ENCODE peak calls at places on chromosomes 6 and 20, in five cellular contexts. T, W, F, D and U are unnamed samples. For H3K4me1, the result is how much of the 10 kb centered on the place peaks cover.

GRCh38 chr6:79538481-79538971 is 1.3 kb upstream of the LCA5 start:
- DNase-seq in T (peak), W (no peak), F (no peak), D (no peak), U (no peak)

GRCh38 chr20:9966966-9967365 is 67.8 kb upstream of the ANKEF1 start:
- DNase-seq in T (peak), W (no peak), F (no peak), D (no peak), U (peak)

GRCh38 chr6:83962592-83962991 is 71.0 kb upstream of the MRAP2 start:
- DNase-seq in T (peak), W (no peak), F (peak), D (no peak), U (no peak)

GRCh38 chr6:63899550-63899949 is 263.9 kb downstream of the PHF3 start:
- DNase-seq in T (no peak), W (no peak), F (no peak), D (no peak), U (no peak)

GRCh38 chr20:5056801-5057599 is 55.7 kb upstream of the SLC23A2 start:
- DNase-seq in T (peak), W (peak), F (peak), D (peak), U (peak)

GRCh38 chr20:49323622-49324238 is 45.9 kb upstream of the ZNFX1 start:
- DNase-seq in T (peak), W (peak), F (no peak), D (no peak), U (peak)

GRCh38 chr6:14216931-14217684 is 99.5 kb downstream of the CD83 start:
- DNase-seq in T (no peak), W (no peak), F (no peak), D (no peak), U (no peak)

GRCh38 chr6:112429226-112429625 is 82.1 kb downstream of the RFPL4B start:
- DNase-seq in T (peak), W (no peak), F (no peak), D (no peak), U (no peak)

GRCh38 chr20:56443654-56444540 is 24.5 kb upstream of the RTF2 start:
- DNase-seq in T (no peak), W (no peak), F (no peak), D (no peak), U (peak)

GRCh38 chr6:134746125-134746524 is 203.8 kb downstream of the ALDH8A1 start:
- DNase-seq in T (no peak), W (peak), F (no peak), D (no peak), U (no peak)

GRCh38 chr20:38445901-38446425 is 10.8 kb upstream of the SNHG17 start:
- DNase-seq in T (no peak), W (no peak), F (no peak), D (no peak), U (no peak)

GRCh38 chr6:162960674-162961457 is 233.1 kb downstream of the PACRG start:
- DNase-seq in T (no peak), W (no peak), F (no peak), D (no peak), U (no peak)

GRCh38 chr6:30071081-30071818 is 4.3 kb downstream of the PPP1R11 start:
- DNase-seq in T (no peak), W (no peak), F (no peak), D (peak), U (no peak)

GRCh38 chr6:37283268-37283667 is 25.3 kb upstream of the TMEM217 start:
- DNase-seq in T (no peak), W (no peak), F (no peak), D (no peak), U (no peak)

GRCh38 chr6:390914-391558 is 516 bp upstream of the IRF4 start:
- DNase-seq in T (no peak), W (no peak), F (no peak), D (peak), U (no peak)

GRCh38 chr20:5592165-5592564 is 158.0 kb upstream of the SHLD1 start:
- DNase-seq in T (no peak), W (no peak), F (no peak), D (no peak), U (no peak)

GRCh38 chr6:166627875-166628849 is 1.1 kb upstream of the RPS6KA2 start:
- DNase-seq in T (peak), W (no peak), F (no peak), D (peak), U (peak)

GRCh38 chr6:148559848-148560433 is 186.9 kb upstream of the UST start:
- DNase-seq in T (peak), W (peak), F (no peak), D (peak), U (peak)

GRCh38 chr6:35181933-35182612 is 31.7 kb upstream of the SCUBE3 start:
- DNase-seq in T (peak), W (peak), F (no peak), D (peak), U (no peak)

GRCh38 chr6:227074-227782 is 65.1 kb upstream of the DUSP22 start:
- DNase-seq in T (peak), W (no peak), F (peak), D (no peak), U (no peak)

GRCh38 chr20:13029687-13030510 is 21.1 kb downstream of the SPTLC3 start:
- DNase-seq in T (no peak), W (peak), F (no peak), D (no peak), U (peak)

GRCh38 chr6:75208564-75209431 is 2.9 kb upstream of the COL12A1 start:
- DNase-seq in T (peak), W (peak), F (peak), D (peak), U (peak)

GRCh38 chr20:7971536-7972285 is 31.5 kb upstream of the HAO1 start:
- DNase-seq in T (no peak), W (no peak), F (no peak), D (no peak), U (no peak)

GRCh38 chr20:3669710-3670367 is 6.6 kb upstream of the GFRA4 start:
- DNase-seq in T (no peak), W (no peak), F (no peak), D (no peak), U (no peak)

GRCh38 chr20:17223553-17223952 is 3.3 kb upstream of the PCSK2 start:
- DNase-seq in T (no peak), W (no peak), F (no peak), D (no peak), U (no peak)

GRCh38 chr6:79277109-79277508 is 42.6 kb upstream of the HMGN3 start:
- DNase-seq in T (no peak), W (no peak), F (no peak), D (no peak), U (no peak)

GRCh38 chr6:69758214-69758613 is 38.6 kb downstream of the LMBRD1 start:
- DNase-seq in T (peak), W (no peak), F (no peak), D (no peak), U (no peak)

GRCh38 chr6:37724530-37725220 is 27.0 kb upstream of the MDGA1 start:
- DNase-seq in T (no peak), W (no peak), F (no peak), D (no peak), U (no peak)

GRCh38 chr6:160400426-160400825 is 52.2 kb downstream of the SLC22A3 start:
- DNase-seq in T (no peak), W (no peak), F (no peak), D (no peak), U (no peak)

GRCh38 chr6:129501401-129502051 is 208.5 kb downstream of the ARHGAP18 start:
- DNase-seq in T (peak), W (peak), F (no peak), D (no peak), U (peak)

GRCh38 chr6:87151786-87152527 is 3.4 kb upstream of the ZNF292 start:
- DNase-seq in T (no peak), W (no peak), F (no peak), D (peak), U (no peak)

GRCh38 chr6:30122515-30122914 is 9.6 kb upstream of the TRIM31 start:
- DNase-seq in T (no peak), W (no peak), F (no peak), D (no peak), U (no peak)

DNA sequence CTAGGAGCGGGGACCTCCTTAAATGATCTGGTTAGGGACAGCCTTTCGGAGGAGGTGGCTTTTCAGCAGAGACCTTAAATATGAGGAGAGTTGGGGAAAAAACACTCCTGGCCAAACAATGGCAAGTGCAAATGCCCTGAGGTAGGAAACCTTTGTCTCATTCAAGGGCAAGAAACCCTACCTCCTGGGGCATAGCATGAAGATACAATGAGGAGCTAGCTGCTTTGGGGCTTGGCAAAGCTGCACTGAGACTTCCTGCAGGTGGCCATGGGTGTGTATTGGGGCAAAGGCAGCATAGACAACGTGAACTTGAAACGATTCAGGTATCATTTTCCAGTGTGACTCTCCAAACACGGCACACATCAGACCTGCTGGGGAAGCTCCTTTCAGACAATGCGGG is 30.7 kb downstream of the PMEPA1 start:
- DNase-seq in T (no peak), W (no peak), F (no peak), D (no peak), U (no peak)
- H3K4me1 ChIP-seq in T (under half), W (under half), F (half or more), D (under half), U (under half)

GRCh38 chr20:62066339-62066982 is 780 bp upstream of the TAF4 start:
- DNase-seq in T (peak), W (no peak), F (no peak), D (peak), U (peak)
- TF ChIP-seq ATF3 in T (no peak), W (no peak), F (no peak), D (no peak), U (no peak)

GRCh38 chr6:156783958-156784357 is 6.8 kb downstream of the ARID1B start:
- DNase-seq in T (no peak), W (no peak), F (no peak), D (no peak), U (no peak)
- H3K4me1 ChIP-seq in T (under half), W (under half), F (under half), D (under half), U (under half)

DNA sequence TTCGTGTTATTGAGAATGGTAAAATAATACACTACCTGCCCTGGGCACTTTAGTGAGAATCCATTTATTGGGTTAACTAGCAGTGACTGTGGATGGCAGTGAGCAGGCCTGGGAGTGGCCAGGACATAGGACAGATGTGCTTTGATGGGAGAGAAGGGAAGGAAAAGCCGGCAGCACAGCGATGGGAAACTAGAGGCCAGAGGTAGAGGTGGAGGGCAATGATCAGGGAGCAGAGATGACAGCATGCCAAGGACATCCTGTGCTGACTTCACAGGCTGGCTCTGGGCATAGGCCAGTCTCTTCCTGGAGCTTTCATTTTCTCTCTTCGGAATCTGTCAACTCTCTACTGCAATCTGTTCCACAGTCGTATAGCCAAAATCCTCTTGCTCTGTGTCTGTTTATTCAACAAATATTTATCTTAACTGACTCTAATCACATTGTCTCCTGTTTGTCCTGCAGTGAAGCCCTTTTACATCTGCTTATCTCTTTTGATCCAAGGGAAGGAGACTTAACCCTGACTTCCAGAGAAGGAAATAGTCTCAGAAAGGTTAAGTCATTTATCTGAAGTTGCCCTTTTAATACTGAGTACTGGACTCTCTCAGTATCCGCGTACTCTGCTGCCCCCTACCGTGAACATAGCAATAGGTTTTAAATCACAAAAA is 18.4 kb upstream of the MMP24 start:
- DNase-seq in T (peak), W (peak), F (peak), D (peak), U (peak)
- TF ChIP-seq ATF3 in T (no peak), W (no peak), F (no peak), D (no peak), U (peak)

GRCh38 chr20:22770240-22770800 is 185.9 kb upstream of the FOXA2 start:
- DNase-seq in T (no peak), W (no peak), F (no peak), D (no peak), U (no peak)

GRCh38 chr20:22773326-22773725 is 189.0 kb upstream of the FOXA2 start:
- DNase-seq in T (no peak), W (no peak), F (no peak), D (no peak), U (no peak)

GRCh38 chr20:22768266-22768665 is 183.9 kb upstream of the FOXA2 start:
- DNase-seq in T (no peak), W (no peak), F (no peak), D (no peak), U (no peak)

GRCh38 chr20:22768779-22769178 is 184.4 kb upstream of the FOXA2 start:
- DNase-seq in T (no peak), W (no peak), F (no peak), D (no peak), U (no peak)

GRCh38 chr20:22771706-22772105 is 187.3 kb upstream of the FOXA2 start:
- DNase-seq in T (no peak), W (no peak), F (no peak), D (no peak), U (no peak)
- H3K4me1 ChIP-seq in T (under half), W (under half), F (under half), D (under half), U (under half)

GRCh38 chr20:63017826-63018411 is 11.2 kb upstream of the BHLHE23 start:
- DNase-seq in T (no peak), W (no peak), F (no peak), D (no peak), U (no peak)

GRCh38 chr20:63015147-63015664 is 8.4 kb upstream of the BHLHE23 start:
- DNase-seq in T (no peak), W (no peak), F (no peak), D (no peak), U (no peak)

GRCh38 chr20:63016514-63017075 is 9.8 kb upstream of the BHLHE23 start:
- DNase-seq in T (no peak), W (no peak), F (no peak), D (no peak), U (no peak)

GRCh38 chr20:63015665-63016361 is 9.0 kb upstream of the BHLHE23 start:
- DNase-seq in T (no peak), W (no peak), F (no peak), D (no peak), U (no peak)

GRCh38 chr20:63017076-63017825 is 10.5 kb upstream of the BHLHE23 start:
- DNase-seq in T (no peak), W (no peak), F (no peak), D (no peak), U (no peak)
- TF ChIP-seq ATF3 in T (no peak), W (no peak), F (no peak), D (no peak), U (no peak)

GRCh38 chr20:37356961-37357371 is 11.0 kb downstream of the SRC start:
- DNase-seq in T (no peak), W (no peak), F (no peak), D (no peak), U (no peak)
- H3K4me1 ChIP-seq in T (under half), W (under half), F (under half), D (under half), U (under half)